ENCODE peak calls at places on chromosomes 11 and 22, in five cellular contexts. One of them, this sample, is unnamed.

GRCh38 chr11:96143016-96143670 is 199.9 kb downstream of the MAML2 start:
- DNase-seq in kidney: no peak
- DNase-seq in A549: no peak
- DNase-seq in OCI-LY7: no peak
- DNase-seq in lower lobe of right lung: no peak
- DNase-seq in this sample: no peak

GRCh38 chr22:29784451-29785361 is 17.5 kb downstream of the UQCR10 start:
- DNase-seq in OCI-LY7: no peak
- DNase-seq in lower lobe of right lung: no peak
- DNase-seq in A549: no peak
- DNase-seq in kidney: peak
- DNase-seq in this sample: no peak

GRCh38 chr22:41364233-41364632 is 17.5 kb upstream of the TEF start:
- DNase-seq in OCI-LY7: no peak
- DNase-seq in lower lobe of right lung: no peak
- DNase-seq in A549: no peak
- DNase-seq in kidney: no peak
- DNase-seq in this sample: peak

GRCh38 chr11:10022764-10023163 is 271.3 kb downstream of the SBF2 start:
- DNase-seq in A549: no peak
- DNase-seq in lower lobe of right lung: no peak
- DNase-seq in kidney: no peak
- DNase-seq in OCI-LY7: no peak
- DNase-seq in this sample: no peak

GRCh38 chr11:5364214-5364613 is 12.9 kb downstream of the OR51B6 start:
- DNase-seq in lower lobe of right lung: no peak
- DNase-seq in A549: no peak
- DNase-seq in kidney: no peak
- DNase-seq in OCI-LY7: no peak
- DNase-seq in this sample: no peak

GRCh38 chr11:44361883-44362282 is 51.9 kb upstream of the ALX4 start:
- DNase-seq in lower lobe of right lung: no peak
- DNase-seq in OCI-LY7: no peak
- DNase-seq in A549: no peak
- DNase-seq in kidney: no peak
- DNase-seq in this sample: no peak

GRCh38 chr11:95067042-95067827 is 516 bp downstream of the SRSF8 start:
- DNase-seq in kidney: peak
- DNase-seq in lower lobe of right lung: peak
- DNase-seq in OCI-LY7: peak
- DNase-seq in A549: peak
- DNase-seq in this sample: peak

GRCh38 chr11:73048446-73048845 is 93.7 kb downstream of the FCHSD2 start:
- DNase-seq in A549: no peak
- DNase-seq in lower lobe of right lung: no peak
- DNase-seq in OCI-LY7: peak
- DNase-seq in kidney: no peak
- DNase-seq in this sample: no peak

GRCh38 chr22:49853981-49854791 is 542 bp downstream of the ZBED4 start:
- DNase-seq in kidney: peak
- DNase-seq in lower lobe of right lung: peak
- DNase-seq in OCI-LY7: peak
- DNase-seq in A549: peak
- DNase-seq in this sample: no peak

GRCh38 chr11:101444164-101444563 is 139.6 kb downstream of the TRPC6 start:
- DNase-seq in OCI-LY7: no peak
- DNase-seq in A549: no peak
- DNase-seq in lower lobe of right lung: no peak
- DNase-seq in kidney: no peak
- DNase-seq in this sample: no peak

GRCh38 chr11:62498492-62499286 is 47.9 kb downstream of the AHNAK start:
- DNase-seq in A549: no peak
- DNase-seq in kidney: no peak
- DNase-seq in lower lobe of right lung: no peak
- DNase-seq in OCI-LY7: no peak
- DNase-seq in this sample: no peak

GRCh38 chr11:34124885-34125668 is 19.6 kb downstream of the NAT10 start:
- DNase-seq in kidney: no peak
- DNase-seq in A549: no peak
- DNase-seq in lower lobe of right lung: no peak
- DNase-seq in OCI-LY7: no peak
- DNase-seq in this sample: no peak

GRCh38 chr11:70622091-70622490 is 223.8 kb downstream of the CTTN start:
- DNase-seq in kidney: no peak
- DNase-seq in lower lobe of right lung: no peak
- DNase-seq in A549: no peak
- DNase-seq in OCI-LY7: no peak
- DNase-seq in this sample: no peak

GRCh38 chr11:76329983-76330382 is 50.9 kb downstream of the THAP12 start:
- DNase-seq in kidney: no peak
- DNase-seq in OCI-LY7: no peak
- DNase-seq in A549: no peak
- DNase-seq in lower lobe of right lung: peak
- DNase-seq in this sample: no peak

GRCh38 chr11:57429946-57430345 is 3.0 kb upstream of the SLC43A3 start:
- DNase-seq in lower lobe of right lung: no peak
- DNase-seq in A549: no peak
- DNase-seq in OCI-LY7: no peak
- DNase-seq in kidney: no peak
- DNase-seq in this sample: no peak

GRCh38 chr11:82988936-82989627 is 82.6 kb downstream of the RAB30 start:
- DNase-seq in A549: no peak
- DNase-seq in OCI-LY7: peak
- DNase-seq in kidney: no peak
- DNase-seq in lower lobe of right lung: no peak
- DNase-seq in this sample: no peak

GRCh38 chr11:44624761-44625221 is 59.3 kb downstream of the CD82 start:
- DNase-seq in OCI-LY7: no peak
- DNase-seq in A549: no peak
- DNase-seq in kidney: no peak
- DNase-seq in lower lobe of right lung: no peak
- DNase-seq in this sample: no peak

GRCh38 chr11:8532475-8532874 is 61.6 kb downstream of the STK33 start:
- DNase-seq in OCI-LY7: no peak
- DNase-seq in kidney: no peak
- DNase-seq in lower lobe of right lung: no peak
- DNase-seq in A549: no peak
- DNase-seq in this sample: no peak

GRCh38 chr11:8531982-8532381 is 62.0 kb downstream of the STK33 start:
- DNase-seq in OCI-LY7: no peak
- DNase-seq in lower lobe of right lung: no peak
- DNase-seq in kidney: no peak
- DNase-seq in A549: no peak
- DNase-seq in this sample: no peak

GRCh38 chr11:8531312-8531711 is 62.7 kb downstream of the STK33 start:
- DNase-seq in A549: no peak
- DNase-seq in lower lobe of right lung: no peak
- DNase-seq in kidney: no peak
- DNase-seq in OCI-LY7: no peak
- DNase-seq in this sample: no peak

GRCh38 chr11:8523396-8523795 is 70.6 kb downstream of the STK33 start:
- DNase-seq in lower lobe of right lung: no peak
- DNase-seq in OCI-LY7: no peak
- DNase-seq in kidney: peak
- DNase-seq in A549: no peak
- DNase-seq in this sample: no peak

GRCh38 chr11:8527939-8528338 is 66.1 kb downstream of the STK33 start:
- DNase-seq in OCI-LY7: no peak
- DNase-seq in A549: no peak
- DNase-seq in lower lobe of right lung: no peak
- DNase-seq in kidney: no peak
- DNase-seq in this sample: peak
- H3K4me3 ChIP-seq in OCI-LY7: no peak
- H3K4me3 ChIP-seq in A549: no peak
- H3K4me3 ChIP-seq in lower lobe of right lung: no peak
- H3K4me3 ChIP-seq in kidney: no peak
- H3K4me3 ChIP-seq in this sample: no peak

GRCh38 chr11:81804858-81805257 is 928.8 kb downstream of the FAM181B start:
- DNase-seq in kidney: no peak
- DNase-seq in A549: no peak
- DNase-seq in lower lobe of right lung: no peak
- DNase-seq in OCI-LY7: no peak
- DNase-seq in this sample: no peak
- H3K4me3 ChIP-seq in kidney: no peak
- H3K4me3 ChIP-seq in A549: no peak
- H3K4me3 ChIP-seq in lower lobe of right lung: no peak
- H3K4me3 ChIP-seq in OCI-LY7: no peak
- H3K4me3 ChIP-seq in this sample: no peak

DNA sequence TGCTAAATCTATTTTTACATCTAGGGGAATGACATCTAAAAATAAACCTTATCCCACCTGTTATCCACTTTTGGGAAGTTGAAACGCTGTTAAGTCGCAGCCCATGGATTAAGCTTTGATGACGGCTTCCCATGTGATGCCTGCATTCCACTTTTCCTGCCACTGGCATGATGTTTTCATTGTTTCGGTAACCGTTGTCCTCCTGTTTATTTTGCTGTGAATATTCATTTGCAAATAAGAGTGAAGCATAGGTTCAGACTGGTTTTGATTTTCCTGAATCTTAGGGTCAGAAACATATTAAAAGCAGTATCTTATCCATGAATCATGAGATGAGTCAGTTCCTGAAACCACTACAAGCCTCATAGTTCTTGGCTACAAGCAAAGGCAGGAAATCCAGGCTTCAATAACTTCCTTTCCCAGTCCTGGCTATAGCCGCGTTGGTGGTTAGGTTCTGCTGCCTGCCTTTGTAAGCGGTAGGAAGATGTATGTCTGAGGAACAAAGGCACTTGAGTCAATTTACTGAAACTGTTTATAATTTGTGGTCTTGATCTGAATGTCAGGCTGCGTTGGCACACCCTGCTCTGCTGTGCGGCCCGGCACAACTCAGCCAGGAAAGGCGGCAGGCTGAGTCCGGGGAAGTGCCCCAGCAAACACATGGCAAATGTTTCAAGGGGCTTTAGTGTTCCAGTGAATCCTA is 19.4 kb downstream of the TEAD1 start:
- DNase-seq in kidney: peak
- DNase-seq in OCI-LY7: peak
- DNase-seq in A549: peak
- DNase-seq in lower lobe of right lung: peak
- DNase-seq in this sample: peak
- H3K4me3 ChIP-seq in kidney: peak
- H3K4me3 ChIP-seq in OCI-LY7: peak
- H3K4me3 ChIP-seq in A549: peak
- H3K4me3 ChIP-seq in lower lobe of right lung: peak
- H3K4me3 ChIP-seq in this sample: peak

DNA sequence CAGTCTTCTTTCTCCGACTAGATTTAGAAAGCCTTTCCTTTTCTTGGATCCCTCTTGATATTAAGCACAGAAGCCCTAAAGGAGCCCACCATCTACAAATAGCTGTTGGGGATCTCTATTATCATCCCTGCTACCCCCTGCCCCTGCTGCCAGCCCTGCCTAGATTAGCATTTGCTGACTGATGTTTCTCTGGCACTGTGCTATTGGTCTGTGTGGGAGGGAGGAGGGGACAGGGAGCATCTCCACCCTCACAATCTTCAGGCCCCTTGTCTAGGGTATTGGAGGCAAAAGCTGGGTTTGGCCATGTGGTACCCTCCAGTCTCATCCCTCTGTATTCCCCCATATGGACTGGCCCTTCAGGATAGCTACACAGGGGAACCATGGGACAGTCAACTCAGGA is 6.2 kb downstream of the USH1C start:
- DNase-seq in OCI-LY7: no peak
- DNase-seq in kidney: no peak
- DNase-seq in A549: no peak
- DNase-seq in lower lobe of right lung: no peak
- DNase-seq in this sample: no peak
- H3K4me3 ChIP-seq in OCI-LY7: no peak
- H3K4me3 ChIP-seq in kidney: no peak
- H3K4me3 ChIP-seq in A549: no peak
- H3K4me3 ChIP-seq in lower lobe of right lung: no peak
- H3K4me3 ChIP-seq in this sample: no peak

GRCh38 chr11:36214976-36215687 is 74.1 kb downstream of the COMMD9 start:
- DNase-seq in A549: no peak
- DNase-seq in lower lobe of right lung: no peak
- DNase-seq in OCI-LY7: no peak
- DNase-seq in kidney: no peak
- DNase-seq in this sample: no peak

GRCh38 chr11:36218283-36218921 is 70.8 kb downstream of the COMMD9 start:
- DNase-seq in OCI-LY7: no peak
- DNase-seq in lower lobe of right lung: no peak
- DNase-seq in A549: no peak
- DNase-seq in kidney: no peak
- DNase-seq in this sample: no peak

GRCh38 chr11:36215688-36216050 is 73.6 kb downstream of the COMMD9 start:
- DNase-seq in A549: no peak
- DNase-seq in OCI-LY7: no peak
- DNase-seq in lower lobe of right lung: no peak
- DNase-seq in kidney: no peak
- DNase-seq in this sample: no peak

GRCh38 chr11:36214484-36214883 is 74.7 kb downstream of the COMMD9 start:
- DNase-seq in kidney: no peak
- DNase-seq in OCI-LY7: no peak
- DNase-seq in lower lobe of right lung: no peak
- DNase-seq in A549: no peak
- DNase-seq in this sample: no peak

GRCh38 chr11:36216061-36216615 is 73.1 kb downstream of the COMMD9 start:
- DNase-seq in lower lobe of right lung: no peak
- DNase-seq in OCI-LY7: no peak
- DNase-seq in kidney: no peak
- DNase-seq in A549: no peak
- DNase-seq in this sample: no peak
- H3K4me3 ChIP-seq in lower lobe of right lung: no peak
- H3K4me3 ChIP-seq in OCI-LY7: no peak
- H3K4me3 ChIP-seq in kidney: no peak
- H3K4me3 ChIP-seq in A549: no peak
- H3K4me3 ChIP-seq in this sample: no peak